ENCODE peak calls at places on chromosomes 4 and X, in five cellular contexts. J is stomach, I is astrocyte of the spinal cord, S is OCI-LY7, U is uterus. D is an unnamed sample.

GRCh38 chr4:69523385-69524132 is 27.9 kb upstream of the UGT2B4 start:
- DNase-seq in J (no peak), I (no peak), S (no peak), U (no peak), D (no peak)

GRCh38 chr4:77156912-77157858 is at the start of gene CCNG2:
- DNase-seq in J (peak), I (peak), S (peak), U (peak), D (peak)

GRCh38 chr4:46073778-46074177 is 50.1 kb downstream of the GABRG1 start:
- DNase-seq in J (no peak), I (no peak), S (no peak), U (no peak), D (no peak)

GRCh38 chr4:84596826-84597225 is 13.9 kb downstream of the CDS1 start:
- DNase-seq in J (no peak), I (no peak), S (no peak), U (no peak), D (no peak)

GRCh38 chr4:73800206-73800605 is 36.3 kb upstream of the CXCL6 start:
- DNase-seq in J (no peak), I (no peak), S (no peak), U (no peak), D (no peak)

GRCh38 chr4:70749313-70749712 is 27.5 kb downstream of the RUFY3 start:
- DNase-seq in J (no peak), I (no peak), S (no peak), U (no peak), D (no peak)

GRCh38 chrX:87409113-87409841 is 108.3 kb upstream of the KLHL4 start:
- DNase-seq in J (no peak), I (peak), S (no peak), U (peak), D (no peak)

GRCh38 chrX:26026179-26026578 is 112.0 kb upstream of the MAGEB18 start:
- DNase-seq in J (no peak), I (peak), S (no peak), U (no peak), D (no peak)

GRCh38 chr4:88185916-88186315 is 27.5 kb upstream of the ABCG2 start:
- DNase-seq in J (no peak), I (peak), S (no peak), U (no peak), D (no peak)

GRCh38 chrX:24475480-24475879 is 10.4 kb downstream of the PDK3 start:
- DNase-seq in J (no peak), I (no peak), S (no peak), U (no peak), D (no peak)

GRCh38 chr4:1090036-1090435 is 23.3 kb downstream of the RNF212 start:
- DNase-seq in J (no peak), I (no peak), S (no peak), U (no peak), D (no peak)

GRCh38 chr4:187128226-187128625 is 404.6 kb upstream of the FAT1 start:
- DNase-seq in J (no peak), I (peak), S (no peak), U (no peak), D (no peak)

GRCh38 chr4:144861471-144861870 is 215.5 kb downstream of the HHIP start:
- DNase-seq in J (no peak), I (no peak), S (no peak), U (no peak), D (no peak)

GRCh38 chrX:49029876-49030275 is 13.3 kb downstream of the TFE3 start:
- DNase-seq in J (no peak), I (no peak), S (no peak), U (no peak), D (no peak)

GRCh38 chr4:136731025-136731424 is 801.3 kb downstream of the PCDH18 start:
- DNase-seq in J (no peak), I (peak), S (no peak), U (no peak), D (no peak)

GRCh38 chr4:118941149-118941548 is 52.5 kb downstream of the SYNPO2 start:
- DNase-seq in J (no peak), I (no peak), S (no peak), U (peak), D (no peak)

GRCh38 chr4:53646792-53647191 is 55.5 kb upstream of the LNX1 start:
- DNase-seq in J (no peak), I (no peak), S (no peak), U (peak), D (no peak)

GRCh38 chr4:55475394-55476243 is 71.1 kb downstream of the CLOCK start:
- DNase-seq in J (no peak), I (peak), S (no peak), U (no peak), D (no peak)

GRCh38 chr4:20251061-20251795 is 477 bp upstream of the SLIT2 start:
- DNase-seq in J (no peak), I (peak), S (no peak), U (no peak), D (no peak)

GRCh38 chrX:45009371-45010000 is 136.5 kb downstream of the KDM6A start:
- DNase-seq in J (no peak), I (peak), S (no peak), U (no peak), D (no peak)

GRCh38 chr4:72997409-72997808 is 72.1 kb downstream of the COX18 start:
- DNase-seq in J (no peak), I (peak), S (no peak), U (no peak), D (no peak)

GRCh38 chr4:148795156-148795864 is 353.1 kb upstream of the NR3C2 start:
- DNase-seq in J (peak), I (peak), S (no peak), U (no peak), D (peak)

GRCh38 chrX:101799387-101799786 is 132.4 kb downstream of the ZMAT1 start:
- DNase-seq in J (peak), I (peak), S (peak), U (peak), D (peak)

GRCh38 chr4:141636771-141637460 is 533 bp downstream of the IL15 start:
- DNase-seq in J (peak), I (peak), S (no peak), U (peak), D (peak)

GRCh38 chr4:39976945-39977488 is 694 bp downstream of the PDS5A start:
- DNase-seq in J (peak), I (peak), S (no peak), U (peak), D (peak)

GRCh38 chrX:24167719-24168472 is 18.4 kb downstream of the ZFX start:
- DNase-seq in J (no peak), I (peak), S (peak), U (no peak), D (no peak)

GRCh38 chrX:65480960-65481359 is 53.6 kb downstream of the LAS1L start:
- DNase-seq in J (no peak), I (no peak), S (no peak), U (no peak), D (no peak)

GRCh38 chr4:67873116-67873515 is 10.7 kb downstream of the TMPRSS11D start:
- DNase-seq in J (no peak), I (no peak), S (no peak), U (no peak), D (no peak)

GRCh38 chr4:184306949-184307348 is 89.3 kb upstream of the ENPP6 start:
- DNase-seq in J (no peak), I (peak), S (no peak), U (no peak), D (no peak)

GRCh38 chr4:67234296-67234695 is 311.0 kb downstream of the CENPC start:
- DNase-seq in J (no peak), I (peak), S (no peak), U (no peak), D (no peak)

GRCh38 chr4:93684571-93684970 is 144.0 kb upstream of the ATOH1 start:
- DNase-seq in J (no peak), I (no peak), S (no peak), U (no peak), D (no peak)

GRCh38 chrX:81336455-81337144 is 134.7 kb downstream of the SH3BGRL start:
- DNase-seq in J (no peak), I (peak), S (no peak), U (no peak), D (no peak)

GRCh38 chrX:153970398-153971123 is 1.1 kb downstream of the HCFC1 start:
- DNase-seq in J (no peak), I (peak), S (peak), U (peak), D (no peak)

GRCh38 chr4:81502561-81502960 is 30.9 kb upstream of the RASGEF1B start:
- DNase-seq in J (no peak), I (no peak), S (no peak), U (no peak), D (no peak)

GRCh38 chr4:175051974-175052373 is 133.8 kb downstream of the ADAM29 start:
- DNase-seq in J (no peak), I (no peak), S (no peak), U (no peak), D (no peak)

GRCh38 chr4:176538217-176538925 is 218.6 kb downstream of the SPCS3 start:
- DNase-seq in J (no peak), I (peak), S (no peak), U (no peak), D (no peak)

GRCh38 chr4:168877779-168878491 is 132.1 kb downstream of the CBR4 start:
- DNase-seq in J (no peak), I (no peak), S (no peak), U (no peak), D (peak)

GRCh38 chrX:9807355-9808182 is 21.3 kb downstream of the SHROOM2 start:
- DNase-seq in J (peak), I (no peak), S (no peak), U (no peak), D (no peak)

GRCh38 chr4:145183023-145183422 is 2.6 kb upstream of the OTUD4 start:
- DNase-seq in J (no peak), I (no peak), S (no peak), U (no peak), D (no peak)

GRCh38 chrX:121259170-121259569 is 211.8 kb downstream of the GLUD2 start:
- DNase-seq in J (no peak), I (no peak), S (no peak), U (no peak), D (no peak)

GRCh38 chrX:121258545-121258944 is 211.1 kb downstream of the GLUD2 start:
- DNase-seq in J (no peak), I (no peak), S (no peak), U (no peak), D (no peak)

GRCh38 chrX:121256653-121257052 is 209.2 kb downstream of the GLUD2 start:
- DNase-seq in J (no peak), I (peak), S (no peak), U (no peak), D (no peak)

GRCh38 chrX:121254336-121254735 is 206.9 kb downstream of the GLUD2 start:
- DNase-seq in J (no peak), I (no peak), S (no peak), U (no peak), D (no peak)
- TF ChIP-seq CTCF in J (no peak), I (peak), S (peak), U (no peak), D (peak)

GRCh38 chrX:137896123-137896522 is 330.2 kb downstream of the ZIC3 start:
- DNase-seq in J (no peak), I (no peak), S (no peak), U (no peak), D (no peak)
- TF ChIP-seq CTCF in J (no peak), I (no peak), S (no peak), U (no peak), D (no peak)

GRCh38 chrX:72604705-72605104 is 32.1 kb upstream of the HDAC8 start:
- DNase-seq in J (no peak), I (no peak), S (no peak), U (no peak), D (no peak)

GRCh38 chrX:72604112-72604511 is 31.5 kb upstream of the HDAC8 start:
- DNase-seq in J (no peak), I (no peak), S (no peak), U (no peak), D (no peak)

DNA sequence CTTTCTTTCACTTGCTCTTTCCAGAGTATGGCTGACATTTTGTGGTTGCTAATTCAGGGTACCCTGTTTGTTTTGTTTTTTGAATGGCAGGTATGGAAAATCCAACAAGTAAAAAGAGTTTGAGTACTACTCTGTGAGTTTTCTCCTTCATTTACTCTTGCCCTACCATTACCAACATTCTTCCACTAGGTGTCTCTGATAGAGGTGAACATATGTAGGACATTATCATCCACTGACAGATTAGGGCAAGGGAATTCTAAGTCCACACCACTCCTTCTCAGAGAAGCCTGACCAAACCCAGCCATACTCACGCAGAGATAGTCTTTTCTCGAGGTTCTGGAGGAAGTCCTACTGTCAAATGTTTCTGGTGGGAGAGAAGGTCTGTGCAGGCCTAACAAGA is 36.7 kb upstream of the HDAC8 start:
- DNase-seq in J (no peak), I (peak), S (no peak), U (no peak), D (no peak)
- TF ChIP-seq CTCF in J (peak), I (no peak), S (peak), U (peak), D (peak)

DNA sequence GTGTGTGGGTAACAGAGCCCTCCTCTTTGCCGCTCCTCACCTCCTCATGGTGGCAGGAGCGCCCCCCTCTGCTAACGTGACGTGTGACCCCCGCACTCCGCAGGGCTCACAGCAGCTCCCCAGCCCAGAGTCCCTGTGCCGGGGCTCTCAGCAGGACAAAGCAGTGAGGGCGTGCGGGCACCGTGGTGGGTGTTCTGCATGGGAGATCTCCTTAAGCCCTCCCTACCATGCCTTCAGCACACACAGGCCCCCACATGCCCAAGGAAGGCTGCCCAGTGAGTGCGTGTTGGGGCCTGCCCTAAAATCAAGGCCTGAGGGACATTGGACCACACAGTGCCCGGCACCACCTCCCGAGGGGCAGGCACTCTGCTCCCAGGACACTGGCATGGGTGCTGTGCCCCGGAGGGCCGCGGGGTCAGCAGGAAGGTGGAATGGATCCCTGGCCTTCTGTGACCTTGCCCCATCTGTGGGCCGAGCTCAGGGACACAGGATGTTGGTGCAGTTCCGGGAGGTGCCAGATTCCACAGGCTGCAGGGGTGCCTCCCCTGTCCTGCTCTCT is 10.1 kb downstream of the PSAPL1 start:
- DNase-seq in J (peak), I (no peak), S (no peak), U (no peak), D (no peak)
- TF ChIP-seq CTCF in J (no peak), I (no peak), S (no peak), U (no peak), D (no peak)

GRCh38 chrX:39261446-39262147 is 460.3 kb downstream of the MID1IP1 start:
- DNase-seq in J (no peak), I (peak), S (peak), U (no peak), D (no peak)
- TF ChIP-seq CTCF in J (peak), I (peak), S (peak), U (no peak), D (peak)

GRCh38 chr4:83362492-83363329 is 28.1 kb upstream of the HPSE start:
- DNase-seq in J (no peak), I (peak), S (peak), U (no peak), D (no peak)
- TF ChIP-seq CTCF in J (no peak), I (peak), S (peak), U (peak), D (peak)

GRCh38 chr4:109332926-109333464 is 30.5 kb upstream of the COL25A1 start:
- DNase-seq in J (no peak), I (no peak), S (peak), U (no peak), D (no peak)
- TF ChIP-seq CTCF in J (no peak), I (peak), S (peak), U (no peak), D (no peak)

DNA sequence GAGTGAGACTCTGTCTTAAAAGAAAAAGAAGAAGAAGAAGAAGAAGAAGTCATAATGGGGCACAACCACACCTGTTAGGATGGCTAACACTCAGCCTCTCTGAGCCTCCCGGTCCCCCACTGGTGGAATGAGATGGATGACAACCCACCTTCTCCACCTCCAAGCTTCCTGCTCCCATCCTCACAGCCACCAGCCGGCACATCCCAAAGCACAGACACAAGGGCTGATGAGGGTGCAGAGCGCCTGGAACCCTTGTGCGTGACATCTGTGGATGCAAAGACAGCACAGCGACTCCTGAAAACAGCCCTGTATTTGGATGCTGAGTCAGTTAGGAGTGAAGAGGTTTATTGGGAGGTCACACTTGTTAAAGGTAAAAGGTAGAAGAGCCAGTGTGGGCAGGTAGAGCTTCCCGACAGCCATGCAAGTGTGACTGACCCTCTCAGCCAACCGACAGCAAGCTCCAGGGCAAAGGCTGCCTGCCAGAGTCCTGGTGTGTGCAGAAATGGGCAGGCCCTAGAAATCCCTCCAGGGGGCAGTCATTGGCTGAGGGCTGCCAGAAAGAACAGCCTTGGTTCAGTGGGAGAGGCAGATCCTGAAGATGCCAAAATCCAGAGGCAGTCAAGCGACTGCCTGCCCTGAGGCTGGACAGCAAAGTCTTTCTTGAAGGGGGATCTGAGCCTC is 26.6 kb upstream of the MAN2B2 start:
- DNase-seq in J (no peak), I (peak), S (peak), U (no peak), D (no peak)
- TF ChIP-seq CTCF in J (no peak), I (peak), S (peak), U (no peak), D (peak)

D was measured in progenitor cell of endocrine pancreas.